ENCODE peak calls at places on chromosome 20, in ten cellular contexts. One of them, this sample, is unnamed.

GRCh38 chr20:57387945-57388351 is 3.2 kb upstream of the RBM38 start:
- DNase-seq in glomerular endothelial cell: no peak
- DNase-seq in NCI-H1105: no peak
- DNase-seq in adipocyte: no peak
- DNase-seq in NCI-H748 treated with DMSO at 0.1 percent for 48 hours: no peak
- DNase-seq in stimulated activated CD8-positive, alpha-beta memory T cell treated with anti-CD3 and anti-CD28 coated beads, Interleukin-7, amount 100 ng/mL, for 4 hours: no peak
- DNase-seq in heart right ventricle: no peak
- DNase-seq in hippocampal formation: no peak
- DNase-seq in epithelial cell of esophagus: no peak
- DNase-seq in T-helper 2 cell: no peak
- DNase-seq in this sample: no peak

GRCh38 chr20:35506872-35507638 is 22.4 kb downstream of the C20orf173 start:
- DNase-seq in adipocyte: peak
- DNase-seq in hippocampal formation: no peak
- DNase-seq in T-helper 2 cell: no peak
- DNase-seq in NCI-H1105: no peak
- DNase-seq in NCI-H748 treated with DMSO at 0.1 percent for 48 hours: no peak
- DNase-seq in epithelial cell of esophagus: peak
- DNase-seq in heart right ventricle: no peak
- DNase-seq in glomerular endothelial cell: no peak
- DNase-seq in stimulated activated CD8-positive, alpha-beta memory T cell treated with anti-CD3 and anti-CD28 coated beads, Interleukin-7, amount 100 ng/mL, for 4 hours: no peak
- DNase-seq in this sample: no peak

GRCh38 chr20:711526-711925 is 35.9 kb upstream of the SCRT2 start:
- DNase-seq in adipocyte: no peak
- DNase-seq in hippocampal formation: no peak
- DNase-seq in NCI-H748 treated with DMSO at 0.1 percent for 48 hours: no peak
- DNase-seq in NCI-H1105: no peak
- DNase-seq in glomerular endothelial cell: no peak
- DNase-seq in T-helper 2 cell: no peak
- DNase-seq in epithelial cell of esophagus: no peak
- DNase-seq in stimulated activated CD8-positive, alpha-beta memory T cell treated with anti-CD3 and anti-CD28 coated beads, Interleukin-7, amount 100 ng/mL, for 4 hours: no peak
- DNase-seq in heart right ventricle: no peak
- DNase-seq in this sample: no peak

GRCh38 chr20:62707981-62708521 is 585 bp upstream of the NTSR1 start:
- DNase-seq in stimulated activated CD8-positive, alpha-beta memory T cell treated with anti-CD3 and anti-CD28 coated beads, Interleukin-7, amount 100 ng/mL, for 4 hours: no peak
- DNase-seq in NCI-H1105: peak
- DNase-seq in epithelial cell of esophagus: peak
- DNase-seq in adipocyte: no peak
- DNase-seq in glomerular endothelial cell: no peak
- DNase-seq in NCI-H748 treated with DMSO at 0.1 percent for 48 hours: no peak
- DNase-seq in heart right ventricle: peak
- DNase-seq in hippocampal formation: no peak
- DNase-seq in T-helper 2 cell: no peak
- DNase-seq in this sample: no peak

GRCh38 chr20:36777576-36777975 is 4.0 kb upstream of the DSN1 start:
- DNase-seq in epithelial cell of esophagus: no peak
- DNase-seq in hippocampal formation: no peak
- DNase-seq in stimulated activated CD8-positive, alpha-beta memory T cell treated with anti-CD3 and anti-CD28 coated beads, Interleukin-7, amount 100 ng/mL, for 4 hours: no peak
- DNase-seq in NCI-H1105: no peak
- DNase-seq in NCI-H748 treated with DMSO at 0.1 percent for 48 hours: no peak
- DNase-seq in adipocyte: no peak
- DNase-seq in heart right ventricle: no peak
- DNase-seq in T-helper 2 cell: no peak
- DNase-seq in glomerular endothelial cell: no peak
- DNase-seq in this sample: no peak

GRCh38 chr20:57104711-57105110 is 161.7 kb downstream of the BMP7 start:
- DNase-seq in hippocampal formation: no peak
- DNase-seq in epithelial cell of esophagus: no peak
- DNase-seq in adipocyte: no peak
- DNase-seq in heart right ventricle: no peak
- DNase-seq in NCI-H1105: no peak
- DNase-seq in NCI-H748 treated with DMSO at 0.1 percent for 48 hours: no peak
- DNase-seq in stimulated activated CD8-positive, alpha-beta memory T cell treated with anti-CD3 and anti-CD28 coated beads, Interleukin-7, amount 100 ng/mL, for 4 hours: no peak
- DNase-seq in glomerular endothelial cell: no peak
- DNase-seq in T-helper 2 cell: no peak
- DNase-seq in this sample: no peak

GRCh38 chr20:45798935-45799642 is 7.3 kb downstream of the DNTTIP1 start:
- DNase-seq in stimulated activated CD8-positive, alpha-beta memory T cell treated with anti-CD3 and anti-CD28 coated beads, Interleukin-7, amount 100 ng/mL, for 4 hours: peak
- DNase-seq in heart right ventricle: no peak
- DNase-seq in hippocampal formation: no peak
- DNase-seq in epithelial cell of esophagus: peak
- DNase-seq in adipocyte: peak
- DNase-seq in NCI-H748 treated with DMSO at 0.1 percent for 48 hours: peak
- DNase-seq in NCI-H1105: peak
- DNase-seq in T-helper 2 cell: peak
- DNase-seq in glomerular endothelial cell: no peak
- DNase-seq in this sample: peak

GRCh38 chr20:63092660-63093215 is 86.0 kb upstream of the BHLHE23 start:
- DNase-seq in NCI-H748 treated with DMSO at 0.1 percent for 48 hours: no peak
- DNase-seq in stimulated activated CD8-positive, alpha-beta memory T cell treated with anti-CD3 and anti-CD28 coated beads, Interleukin-7, amount 100 ng/mL, for 4 hours: no peak
- DNase-seq in heart right ventricle: peak
- DNase-seq in epithelial cell of esophagus: no peak
- DNase-seq in hippocampal formation: no peak
- DNase-seq in glomerular endothelial cell: no peak
- DNase-seq in adipocyte: no peak
- DNase-seq in NCI-H1105: no peak
- DNase-seq in T-helper 2 cell: no peak
- DNase-seq in this sample: no peak

GRCh38 chr20:19433371-19434316 is 221.2 kb downstream of the SLC24A3 start:
- DNase-seq in heart right ventricle: no peak
- DNase-seq in hippocampal formation: no peak
- DNase-seq in stimulated activated CD8-positive, alpha-beta memory T cell treated with anti-CD3 and anti-CD28 coated beads, Interleukin-7, amount 100 ng/mL, for 4 hours: no peak
- DNase-seq in adipocyte: peak
- DNase-seq in NCI-H748 treated with DMSO at 0.1 percent for 48 hours: no peak
- DNase-seq in epithelial cell of esophagus: no peak
- DNase-seq in T-helper 2 cell: no peak
- DNase-seq in glomerular endothelial cell: no peak
- DNase-seq in NCI-H1105: no peak
- DNase-seq in this sample: no peak

GRCh38 chr20:674936-675452 is 608 bp downstream of the SCRT2 start:
- DNase-seq in NCI-H1105: no peak
- DNase-seq in T-helper 2 cell: no peak
- DNase-seq in stimulated activated CD8-positive, alpha-beta memory T cell treated with anti-CD3 and anti-CD28 coated beads, Interleukin-7, amount 100 ng/mL, for 4 hours: no peak
- DNase-seq in NCI-H748 treated with DMSO at 0.1 percent for 48 hours: no peak
- DNase-seq in epithelial cell of esophagus: no peak
- DNase-seq in hippocampal formation: no peak
- DNase-seq in glomerular endothelial cell: no peak
- DNase-seq in adipocyte: no peak
- DNase-seq in heart right ventricle: no peak
- DNase-seq in this sample: no peak

GRCh38 chr20:60589624-60590023 is 631.4 kb downstream of the CDH26 start:
- DNase-seq in heart right ventricle: no peak
- DNase-seq in adipocyte: no peak
- DNase-seq in T-helper 2 cell: no peak
- DNase-seq in NCI-H1105: no peak
- DNase-seq in epithelial cell of esophagus: peak
- DNase-seq in glomerular endothelial cell: no peak
- DNase-seq in hippocampal formation: no peak
- DNase-seq in stimulated activated CD8-positive, alpha-beta memory T cell treated with anti-CD3 and anti-CD28 coated beads, Interleukin-7, amount 100 ng/mL, for 4 hours: no peak
- DNase-seq in NCI-H748 treated with DMSO at 0.1 percent for 48 hours: no peak
- DNase-seq in this sample: no peak

GRCh38 chr20:1888796-1889463 is 6.3 kb upstream of the SIRPA start:
- DNase-seq in adipocyte: peak
- DNase-seq in epithelial cell of esophagus: peak
- DNase-seq in hippocampal formation: no peak
- DNase-seq in NCI-H1105: no peak
- DNase-seq in heart right ventricle: no peak
- DNase-seq in glomerular endothelial cell: no peak
- DNase-seq in stimulated activated CD8-positive, alpha-beta memory T cell treated with anti-CD3 and anti-CD28 coated beads, Interleukin-7, amount 100 ng/mL, for 4 hours: no peak
- DNase-seq in NCI-H748 treated with DMSO at 0.1 percent for 48 hours: no peak
- DNase-seq in T-helper 2 cell: no peak
- DNase-seq in this sample: no peak

GRCh38 chr20:1618954-1619550 is 757 bp downstream of the SIRPB1 start:
- DNase-seq in glomerular endothelial cell: no peak
- DNase-seq in stimulated activated CD8-positive, alpha-beta memory T cell treated with anti-CD3 and anti-CD28 coated beads, Interleukin-7, amount 100 ng/mL, for 4 hours: no peak
- DNase-seq in adipocyte: no peak
- DNase-seq in T-helper 2 cell: no peak
- DNase-seq in NCI-H748 treated with DMSO at 0.1 percent for 48 hours: no peak
- DNase-seq in heart right ventricle: no peak
- DNase-seq in hippocampal formation: no peak
- DNase-seq in NCI-H1105: no peak
- DNase-seq in epithelial cell of esophagus: no peak
- DNase-seq in this sample: no peak

GRCh38 chr20:32743237-32744112 is at the start of gene COMMD7:
- DNase-seq in epithelial cell of esophagus: peak
- DNase-seq in NCI-H748 treated with DMSO at 0.1 percent for 48 hours: peak
- DNase-seq in glomerular endothelial cell: no peak
- DNase-seq in heart right ventricle: peak
- DNase-seq in adipocyte: peak
- DNase-seq in NCI-H1105: peak
- DNase-seq in hippocampal formation: peak
- DNase-seq in T-helper 2 cell: peak
- DNase-seq in stimulated activated CD8-positive, alpha-beta memory T cell treated with anti-CD3 and anti-CD28 coated beads, Interleukin-7, amount 100 ng/mL, for 4 hours: peak
- DNase-seq in this sample: peak

GRCh38 chr20:35145141-35145564 is 2.0 kb downstream of the EDEM2 start:
- DNase-seq in epithelial cell of esophagus: peak
- DNase-seq in hippocampal formation: no peak
- DNase-seq in stimulated activated CD8-positive, alpha-beta memory T cell treated with anti-CD3 and anti-CD28 coated beads, Interleukin-7, amount 100 ng/mL, for 4 hours: no peak
- DNase-seq in T-helper 2 cell: no peak
- DNase-seq in adipocyte: peak
- DNase-seq in glomerular endothelial cell: no peak
- DNase-seq in heart right ventricle: no peak
- DNase-seq in NCI-H1105: peak
- DNase-seq in NCI-H748 treated with DMSO at 0.1 percent for 48 hours: peak
- DNase-seq in this sample: peak